ENCODE peak calls at places on chromosome 12, in ten cellular contexts. J, S, L, I, Y, X, C, G, P and Z are unnamed samples.

GRCh38 chr12:24562761-24563392 is 386.0 kb downstream of the BCAT1 start:
- DNase-seq in I (no peak), S (peak; percentile 55), C (peak; percentile 45), L (peak; percentile 52), X (peak; percentile 72), G (no peak), Y (no peak), P (no peak), J (peak; percentile 40), Z (peak; percentile 40)

GRCh38 chr12:105820407-105821140 is 318.2 kb downstream of the NUAK1 start:
- DNase-seq in G (no peak), S (peak; percentile 51), C (peak; percentile 86), L (peak; percentile 86), I (no peak), Y (no peak), J (peak; percentile 40), P (no peak), X (peak; percentile 13), Z (peak; percentile 86)

GRCh38 chr12:32444895-32445294 is 45.5 kb downstream of the FGD4 start:
- DNase-seq in S (no peak), P (peak; percentile 86), I (peak; percentile 98), C (peak; percentile 84), L (peak; percentile 91), J (peak; percentile 80), X (peak; percentile 29), G (no peak), Y (no peak), Z (no peak)

GRCh38 chr12:114673169-114673833 is 10.7 kb downstream of the TBX3 start:
- DNase-seq in Y (no peak), L (peak; percentile 83), I (no peak), P (no peak), S (no peak), G (no peak), C (peak; percentile 78), J (no peak), X (peak; percentile 45), Z (no peak)

GRCh38 chr12:31783996-31784645 is 55.3 kb upstream of the AMN1 start:
- DNase-seq in C (no peak), L (no peak), J (no peak), G (no peak), Y (no peak), P (no peak), X (no peak), I (no peak), S (no peak), Z (no peak)

GRCh38 chr12:53844989-53845836 is 93.4 kb upstream of the HOXC13 start:
- DNase-seq in S (no peak), C (peak; percentile 32), G (no peak), J (no peak), Y (no peak), I (no peak), P (no peak), X (no peak), L (peak; percentile 54), Z (no peak)

GRCh38 chr12:26338574-26339572 is 143.5 kb downstream of the SSPN start:
- DNase-seq in Y (no peak), I (no peak), S (no peak), X (no peak), G (no peak), J (peak; percentile 64), L (peak; percentile 84), C (peak; percentile 78), P (peak; percentile 41), Z (no peak)

GRCh38 chr12:75505706-75506312 is 5.6 kb downstream of the KRR1 start:
- DNase-seq in P (no peak), C (no peak), X (no peak), L (no peak), I (no peak), J (no peak), G (no peak), S (no peak), Y (no peak), Z (no peak)

GRCh38 chr12:12333980-12334709 is 15.9 kb downstream of the MANSC1 start:
- DNase-seq in Y (peak; percentile 37), L (peak; percentile 49), P (peak; percentile 47), J (peak; percentile 18), X (peak; percentile 73), C (peak; percentile 27), G (no peak), S (peak; percentile 70), I (peak; percentile 48), Z (no peak)
- H3K27ac ChIP-seq in Y (no peak overlapping the region), L (no peak overlapping the region), P (no peak overlapping the region), J (no peak overlapping the region), X (no peak overlapping the region), C (no peak overlapping the region), G (no peak overlapping the region), S (no peak overlapping the region), I (no peak overlapping the region), Z (peak overlapping the region; percentile 2)

GRCh38 chr12:76530531-76530930 is 29.0 kb downstream of the OSBPL8 start:
- DNase-seq in Y (no peak), X (no peak), J (no peak), P (no peak), C (no peak), S (no peak), G (no peak), I (peak; percentile 82), L (no peak), Z (no peak)

GRCh38 chr12:76529226-76529918 is 30.2 kb downstream of the OSBPL8 start:
- DNase-seq in S (no peak), G (no peak), C (no peak), X (no peak), I (no peak), P (no peak), J (no peak), L (peak; percentile 10), Y (no peak), Z (no peak)

GRCh38 chr12:76533331-76533730 is 26.2 kb downstream of the OSBPL8 start:
- DNase-seq in Y (no peak), J (peak; percentile 9), L (peak; percentile 12), G (no peak), C (no peak), I (no peak), S (no peak), X (no peak), P (no peak), Z (no peak)

GRCh38 chr12:76532520-76532919 is 27.1 kb downstream of the OSBPL8 start:
- DNase-seq in X (no peak), G (no peak), P (no peak), I (no peak), Y (no peak), C (no peak), L (no peak), J (no peak), S (no peak), Z (no peak)

DNA sequence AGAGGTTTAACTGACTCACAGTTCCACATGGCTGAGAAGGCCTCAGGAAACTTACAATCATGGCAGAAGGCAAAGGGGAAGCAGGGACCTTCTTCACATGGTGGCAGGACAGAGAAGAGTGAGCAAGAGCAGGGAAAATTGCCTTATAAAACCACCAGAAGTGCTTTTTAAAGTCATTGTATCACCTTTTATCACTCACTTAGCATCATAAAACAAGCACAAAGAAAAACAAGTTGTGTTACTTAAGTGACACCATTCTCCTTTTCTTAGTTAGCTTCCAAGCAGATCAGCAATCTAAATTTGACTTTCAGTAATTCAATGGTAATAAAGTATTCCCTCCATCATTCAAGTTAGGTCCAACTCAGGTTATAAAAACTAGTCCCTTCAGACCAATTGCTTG is 28.5 kb downstream of the OSBPL8 start:
- DNase-seq in P (no peak), I (no peak), X (no peak), S (no peak), Y (no peak), J (no peak), L (no peak), C (no peak), G (no peak), Z (no peak)
- H3K27me3 ChIP-seq in P (no peaks in the 10 kb centered on the region), I (no peaks in the 10 kb centered on the region), X (no peaks in the 10 kb centered on the region), S (no peaks in the 10 kb centered on the region), Y (no peaks in the 10 kb centered on the region), J (no peaks in the 10 kb centered on the region), L (no peaks in the 10 kb centered on the region), C (no peaks in the 10 kb centered on the region), G (no peaks in the 10 kb centered on the region), Z (no peaks in the 10 kb centered on the region)

GRCh38 chr12:131131808-131132117 is 178.1 kb downstream of the ADGRD1 start:
- DNase-seq in C (no peak), I (no peak), S (peak; percentile 33), X (no peak), L (no peak), P (no peak), J (no peak), Y (no peak), G (no peak), Z (no peak)

GRCh38 chr12:131133994-131134393 is 180.3 kb downstream of the ADGRD1 start:
- DNase-seq in P (no peak), L (no peak), G (no peak), J (no peak), I (no peak), Y (no peak), S (peak; percentile 25), X (no peak), C (no peak), Z (no peak)

GRCh38 chr12:131131077-131131807 is 177.5 kb downstream of the ADGRD1 start:
- DNase-seq in I (no peak), S (peak; percentile 37), Y (no peak), P (no peak), G (no peak), C (no peak), L (no peak), X (no peak), J (no peak), Z (no peak)

GRCh38 chr12:131133015-131133905 is 179.6 kb downstream of the ADGRD1 start:
- DNase-seq in L (no peak), Y (no peak), J (no peak), I (no peak), C (no peak), S (peak; percentile 34), X (no peak), P (no peak), G (no peak), Z (peak; percentile 75)

DNA sequence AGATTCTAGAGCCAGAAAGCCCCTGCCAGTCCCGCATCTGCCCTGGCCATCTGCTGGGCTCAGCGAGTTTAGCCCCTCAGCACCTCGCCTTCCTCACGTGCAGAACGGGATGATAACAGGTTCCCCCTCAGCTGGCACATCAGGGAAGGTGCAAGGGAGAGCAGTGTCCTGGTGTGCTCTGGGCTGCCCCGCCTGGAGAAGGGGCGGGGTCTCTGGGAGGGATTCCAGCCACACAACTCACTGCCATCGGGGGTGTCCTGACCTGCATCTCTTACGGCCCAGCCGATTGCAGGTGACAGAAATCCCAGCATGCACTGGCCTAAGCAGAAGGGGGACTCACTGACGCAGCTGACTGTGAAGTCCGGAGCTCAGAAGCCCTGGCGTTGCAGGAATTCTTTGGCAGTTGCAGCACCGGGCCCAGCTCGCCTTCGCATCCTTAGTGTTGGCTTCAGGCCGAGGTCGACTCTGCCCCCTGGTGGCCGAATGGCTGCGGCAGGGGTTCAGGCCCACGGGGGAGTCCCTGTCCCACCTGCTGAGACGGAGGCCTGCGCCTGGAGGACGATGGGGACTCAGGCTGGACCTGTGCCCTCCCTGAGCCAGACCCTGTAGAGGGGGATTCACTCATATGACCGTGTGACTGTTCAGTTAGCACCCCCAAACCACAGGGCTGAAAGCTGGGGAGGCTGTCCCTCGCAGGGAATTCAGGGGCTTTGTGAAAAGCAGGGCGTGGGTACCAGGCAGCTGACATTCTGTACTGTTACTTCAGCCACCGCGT is 178.6 kb downstream of the ADGRD1 start:
- DNase-seq in G (peak; percentile 75), C (no peak), I (peak; percentile 32), L (no peak), J (peak; percentile 55), Y (peak; percentile 62), P (peak; percentile 47), X (peak; percentile 91), S (peak; percentile 54), Z (peak; percentile 66)
- H3K4me3 ChIP-seq in G (no peak overlapping the region), C (no peak overlapping the region), I (no peak overlapping the region), L (no peak overlapping the region), J (no peak overlapping the region), Y (no peak overlapping the region), P (no peak overlapping the region), X (peak overlapping the region; percentile 35), S (no peak overlapping the region), Z (no peak overlapping the region)

DNA sequence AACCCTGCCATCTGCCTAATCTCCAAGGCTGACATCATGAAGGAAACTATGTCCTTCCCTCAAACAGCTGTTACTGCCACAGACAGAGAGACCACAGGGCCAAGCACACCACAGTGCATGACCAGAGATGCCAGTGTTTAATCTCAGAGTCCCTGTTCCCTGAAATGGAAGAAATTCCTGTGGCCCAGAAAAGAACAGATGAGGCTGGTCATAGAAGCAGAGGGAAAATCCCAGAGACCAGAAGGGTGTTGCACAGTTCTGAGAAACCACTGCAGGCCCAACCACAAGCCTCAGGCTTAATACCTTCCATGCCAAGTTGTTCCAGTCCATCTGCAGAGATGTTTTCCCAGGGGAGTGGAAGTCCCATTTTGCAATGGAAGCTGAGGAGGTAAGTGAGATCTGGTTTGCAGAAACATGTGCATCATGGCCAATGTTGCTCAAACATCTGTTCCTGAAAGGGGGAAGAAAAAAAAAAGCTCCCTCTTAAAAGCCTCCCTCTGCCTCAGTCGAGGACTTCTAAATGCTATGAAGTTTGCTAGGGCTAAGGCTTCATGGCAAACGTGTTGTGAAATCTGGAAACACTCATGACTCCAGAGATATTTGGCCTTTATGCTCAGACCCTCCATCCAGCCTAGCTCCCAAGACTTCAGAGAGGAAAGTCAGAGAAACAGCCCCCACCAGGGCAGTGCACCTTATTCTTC is 98.6 kb downstream of the SCARB1 start:
- DNase-seq in X (no peak), C (peak; percentile 98), G (no peak), Y (no peak), L (peak; percentile 98), I (no peak), S (no peak), P (no peak), J (peak; percentile 55), Z (peak; percentile 78)
- H3K27ac ChIP-seq in X (no peak overlapping the region), C (peak overlapping the region; percentile 59), G (no peak overlapping the region), Y (no peak overlapping the region), L (peak overlapping the region; percentile 48), I (no peak overlapping the region), S (no peak overlapping the region), P (no peak overlapping the region), J (peak overlapping the region; percentile 54), Z (peak overlapping the region; percentile 59)